ENCODE peak calls at places on chromosomes 2 and 18, in ten cellular contexts. L is stimulated activated naive CD4-positive, alpha-beta T cell; G is WERI-Rb-1; W is progenitor cell of endocrine pancreas; B is glutamatergic neuron; O is epithelial cell of prostate; E is cardiac fibroblast; U is stimulated activated CD4-positive, alpha-beta T cell treated with anti-CD3 and anti-CD28 coated beads, Interleukin-1b, Interleukin-23, amount 100 ng/mL, for 48 hours; V is EH; D is stromal cell of bone marrow. S is an unnamed sample.

GRCh38 chr18:65082907-65083306 is 667.9 kb upstream of the CDH7 start:
- DNase-seq in L (no peak), G (no peak), W (no peak), B (no peak), O (no peak), E (no peak), U (no peak), V (no peak), D (no peak), S (no peak)

GRCh38 chr2:193868833-193869232 is 1674.1 kb upstream of the TMEFF2 start:
- DNase-seq in L (no peak), G (no peak), W (no peak), B (no peak), O (no peak), E (no peak), U (no peak), V (no peak), D (peak; percentile 7), S (no peak)

GRCh38 chr2:240509667-240510512 is 47.9 kb downstream of the ANKMY1 start:
- DNase-seq in L (no peak), G (no peak), W (peak; percentile 5), B (no peak), O (no peak), E (no peak), U (no peak), V (no peak), D (no peak), S (no peak)

GRCh38 chr2:219947575-219947974 is 320.1 kb downstream of the SLC4A3 start:
- DNase-seq in L (no peak), G (no peak), W (no peak), B (no peak), O (no peak), E (no peak), U (no peak), V (peak; percentile 77), D (peak; percentile 31), S (no peak)

GRCh38 chr2:69570474-69570873 is 73.1 kb downstream of the AAK1 start:
- DNase-seq in L (no peak), G (no peak), W (no peak), B (no peak), O (no peak), E (no peak), U (no peak), V (no peak), D (no peak), S (no peak)

GRCh38 chr18:31206787-31207381 is 44.2 kb upstream of the DSC1 start:
- DNase-seq in L (no peak), G (no peak), W (peak; percentile 15), B (no peak), O (peak; percentile 94), E (no peak), U (no peak), V (no peak), D (peak; percentile 12), S (no peak)

GRCh38 chr2:148528356-148529064 is 116.0 kb upstream of the EPC2 start:
- DNase-seq in L (no peak), G (no peak), W (no peak), B (no peak), O (no peak), E (no peak), U (no peak), V (no peak), D (no peak), S (no peak)

GRCh38 chr18:23721711-23722479 is 32.6 kb downstream of the LAMA3 start:
- DNase-seq in L (no peak), G (peak; percentile 43), W (no peak), B (no peak), O (no peak), E (no peak), U (no peak), V (peak; percentile 56), D (no peak), S (no peak)

GRCh38 chr2:197108758-197109157 is 182.3 kb upstream of the PGAP1 start:
- DNase-seq in L (no peak), G (no peak), W (no peak), B (peak; percentile 60), O (no peak), E (peak; percentile 98), U (no peak), V (peak; percentile 87), D (peak; percentile 78), S (peak; percentile 70)

GRCh38 chr2:101616411-101616810 is 81.1 kb upstream of the MAP4K4 start:
- DNase-seq in L (no peak), G (no peak), W (no peak), B (no peak), O (no peak), E (no peak), U (no peak), V (no peak), D (no peak), S (no peak)

GRCh38 chr18:65938592-65939372 is 188.0 kb downstream of the CDH7 start:
- DNase-seq in L (no peak), G (peak; percentile 26), W (no peak), B (peak; percentile 59), O (peak; percentile 14), E (peak; percentile 25), U (peak; percentile 4), V (no peak), D (no peak), S (peak; percentile 19)

GRCh38 chr18:50663626-50664441 is 103.9 kb downstream of the MAPK4 start:
- DNase-seq in L (no peak), G (peak; percentile 94), W (no peak), B (no peak), O (no peak), E (no peak), U (no peak), V (no peak), D (no peak), S (no peak)

GRCh38 chr2:105397025-105397722 is 1.7 kb downstream of the FHL2 start:
- DNase-seq in L (no peak), G (no peak), W (no peak), B (no peak), O (no peak), E (no peak), U (no peak), V (peak; percentile 54), D (no peak), S (no peak)

GRCh38 chr2:43745457-43745856 is 28.4 kb upstream of the DYNC2LI1 start:
- DNase-seq in L (no peak), G (no peak), W (no peak), B (no peak), O (no peak), E (peak; percentile 62), U (no peak), V (peak; percentile 82), D (peak; percentile 33), S (peak; percentile 75)

GRCh38 chr2:26890341-26891000 is 42.5 kb downstream of the DPYSL5 start:
- DNase-seq in L (no peak), G (no peak), W (no peak), B (no peak), O (no peak), E (no peak), U (no peak), V (no peak), D (no peak), S (no peak)

GRCh38 chr2:10956006-10956790 is 44.5 kb downstream of the KCNF1 start:
- DNase-seq in L (no peak), G (no peak), W (no peak), B (no peak), O (no peak), E (no peak), U (no peak), V (no peak), D (no peak), S (no peak)

GRCh38 chr2:226251661-226252060 is 548.0 kb downstream of the IRS1 start:
- DNase-seq in L (no peak), G (no peak), W (no peak), B (no peak), O (no peak), E (no peak), U (no peak), V (no peak), D (no peak), S (no peak)

GRCh38 chr2:44946681-44947360 is 5.3 kb downstream of the SIX3 start:
- DNase-seq in L (no peak), G (no peak), W (no peak), B (no peak), O (no peak), E (no peak), U (no peak), V (no peak), D (no peak), S (no peak)

GRCh38 chr2:65430515-65431416 is 1.6 kb downstream of the SPRED2 start:
- DNase-seq in L (peak; percentile 53), G (peak; percentile 74), W (peak; percentile 44), B (peak; percentile 74), O (no peak), E (peak; percentile 59), U (peak; percentile 69), V (peak; percentile 67), D (no peak), S (no peak)

GRCh38 chr2:199471443-199472057 is 13.8 kb upstream of the SATB2 start:
- DNase-seq in L (no peak), G (peak; percentile 89), W (peak; percentile 83), B (peak; percentile 93), O (no peak), E (peak; percentile 50), U (peak; percentile 49), V (peak; percentile 59), D (no peak), S (no peak)

GRCh38 chr18:647304-647703 is 10.1 kb upstream of the TYMS start:
- DNase-seq in L (no peak), G (no peak), W (no peak), B (no peak), O (no peak), E (no peak), U (no peak), V (no peak), D (no peak), S (no peak)

GRCh38 chr2:43303889-43304288 is 77.5 kb upstream of the ZFP36L2 start:
- DNase-seq in L (no peak), G (no peak), W (no peak), B (no peak), O (no peak), E (no peak), U (no peak), V (no peak), D (no peak), S (no peak)

GRCh38 chr2:23042176-23042909 is 342.6 kb upstream of the KLHL29 start:
- DNase-seq in L (no peak), G (no peak), W (no peak), B (no peak), O (no peak), E (peak; percentile 29), U (no peak), V (no peak), D (peak; percentile 81), S (no peak)

GRCh38 chr18:23740105-23740830 is 51.0 kb downstream of the LAMA3 start:
- DNase-seq in L (no peak), G (no peak), W (no peak), B (no peak), O (no peak), E (peak; percentile 53), U (no peak), V (peak; percentile 70), D (peak; percentile 40), S (no peak)

GRCh38 chr2:207711750-207712487 is 479 bp downstream of the CCNYL1 start:
- DNase-seq in L (no peak), G (peak; percentile 34), W (peak; percentile 55), B (peak; percentile 73), O (no peak), E (peak; percentile 47), U (peak; percentile 39), V (peak; percentile 65), D (no peak), S (no peak)

GRCh38 chr18:30501594-30501993 is 540.9 kb downstream of the DSC3 start:
- DNase-seq in L (no peak), G (no peak), W (no peak), B (no peak), O (no peak), E (no peak), U (no peak), V (no peak), D (no peak), S (no peak)

GRCh38 chr2:65654496-65654895 is 222.1 kb upstream of the SPRED2 start:
- DNase-seq in L (no peak), G (peak; percentile 53), W (no peak), B (peak; percentile 21), O (no peak), E (no peak), U (no peak), V (no peak), D (no peak), S (no peak)

GRCh38 chr2:216491757-216492635 is 6.6 kb upstream of the RPL37A start:
- DNase-seq in L (no peak), G (no peak), W (no peak), B (no peak), O (no peak), E (no peak), U (no peak), V (peak; percentile 32), D (no peak), S (no peak)

S was measured in astrocyte of the cerebellum.